ENCODE peak calls at places on chromosomes 7 and 10, in ten cellular contexts. F is T-helper 2 cell, C is left ventricle myocardium inferior, Q is kidney epithelial cell, Y is T-helper 17 cell, S is type B pancreatic cell, P is GOT3, H is WTC11, I is 8988T, R is fibroblast of mammary gland. E is an unnamed sample.

GRCh38 chr7:80182630-80183276 is 48.1 kb downstream of the GNAI1 start:
- DNase-seq in F (no peak), C (no peak), Q (no peak), Y (no peak), S (no peak), P (no peak), H (no peak), I (no peak), R (peak), E (no peak)

GRCh38 chr7:157436076-157436475 is 99.3 kb downstream of the DNAJB6 start:
- DNase-seq in F (no peak), C (no peak), Q (no peak), Y (no peak), S (no peak), P (no peak), H (no peak), I (no peak), R (no peak), E (no peak)

GRCh38 chr7:32154797-32155196 is 84.6 kb upstream of the PDE1C start:
- DNase-seq in F (no peak), C (peak), Q (no peak), Y (no peak), S (no peak), P (no peak), H (no peak), I (no peak), R (peak), E (no peak)

GRCh38 chr10:17216901-17217395 is 11.1 kb upstream of the VIM start:
- DNase-seq in F (no peak), C (no peak), Q (no peak), Y (no peak), S (no peak), P (no peak), H (no peak), I (no peak), R (peak), E (no peak)

GRCh38 chr7:39453743-39454355 is 112.4 kb upstream of the YAE1 start:
- DNase-seq in F (no peak), C (no peak), Q (peak), Y (no peak), S (no peak), P (no peak), H (peak), I (no peak), R (peak), E (no peak)

GRCh38 chr7:112945046-112945445 is 141.6 kb downstream of the GPR85 start:
- DNase-seq in F (no peak), C (no peak), Q (no peak), Y (no peak), S (no peak), P (no peak), H (no peak), I (no peak), R (peak), E (no peak)

GRCh38 chr10:12420530-12421117 is 71.3 kb downstream of the CAMK1D start:
- DNase-seq in F (no peak), C (no peak), Q (no peak), Y (no peak), S (no peak), P (no peak), H (no peak), I (no peak), R (no peak), E (no peak)

GRCh38 chr10:48626986-48627731 is 22.3 kb upstream of the ARHGAP22 start:
- DNase-seq in F (no peak), C (no peak), Q (no peak), Y (no peak), S (no peak), P (no peak), H (no peak), I (no peak), R (no peak), E (no peak)

GRCh38 chr7:99780588-99780987 is 3.4 kb downstream of the CYP3A4 start:
- DNase-seq in F (no peak), C (no peak), Q (no peak), Y (no peak), S (no peak), P (no peak), H (no peak), I (no peak), R (no peak), E (no peak)

GRCh38 chr10:1744524-1744923 is 7.2 kb upstream of the ADARB2 start:
- DNase-seq in F (no peak), C (no peak), Q (no peak), Y (no peak), S (no peak), P (no peak), H (no peak), I (no peak), R (no peak), E (no peak)

GRCh38 chr7:123557016-123557630 is 495 bp downstream of the NDUFA5 start:
- DNase-seq in F (no peak), C (no peak), Q (no peak), Y (no peak), S (no peak), P (no peak), H (no peak), I (no peak), R (peak), E (no peak)

GRCh38 chr10:86970152-86970886 is 2.0 kb downstream of the ADIRF start:
- DNase-seq in F (no peak), C (peak), Q (no peak), Y (no peak), S (no peak), P (peak), H (peak), I (no peak), R (peak), E (no peak)

GRCh38 chr7:147523056-147523455 is 1067.5 kb upstream of the C7orf33 start:
- DNase-seq in F (no peak), C (no peak), Q (no peak), Y (no peak), S (no peak), P (no peak), H (no peak), I (no peak), R (peak), E (no peak)

GRCh38 chr7:50653997-50654425 is 88.8 kb upstream of the DDC start:
- DNase-seq in F (no peak), C (peak), Q (no peak), Y (no peak), S (no peak), P (no peak), H (no peak), I (no peak), R (peak), E (no peak)

GRCh38 chr7:15011289-15011688 is 108.7 kb upstream of the DGKB start:
- DNase-seq in F (no peak), C (no peak), Q (no peak), Y (no peak), S (no peak), P (no peak), H (peak), I (no peak), R (no peak), E (no peak)

GRCh38 chr10:116852246-116852645 is 2.9 kb downstream of the ENO4 start:
- DNase-seq in F (no peak), C (no peak), Q (no peak), Y (no peak), S (no peak), P (no peak), H (no peak), I (no peak), R (no peak), E (no peak)

GRCh38 chr10:24716295-24716694 is 7.4 kb downstream of the ARHGAP21 start:
- DNase-seq in F (no peak), C (no peak), Q (no peak), Y (no peak), S (no peak), P (no peak), H (no peak), I (no peak), R (no peak), E (no peak)

GRCh38 chr7:51472873-51473272 is 156.3 kb upstream of the COBL start:
- DNase-seq in F (no peak), C (no peak), Q (no peak), Y (no peak), S (no peak), P (no peak), H (no peak), I (no peak), R (no peak), E (no peak)

GRCh38 chr10:129892571-129893045 is 71.5 kb downstream of the EBF3 start:
- DNase-seq in F (no peak), C (no peak), Q (no peak), Y (no peak), S (no peak), P (no peak), H (no peak), I (no peak), R (no peak), E (no peak)

GRCh38 chr7:5626456-5626855 is 155.0 kb downstream of the RNF216 start:
- DNase-seq in F (no peak), C (no peak), Q (no peak), Y (no peak), S (no peak), P (no peak), H (no peak), I (no peak), R (no peak), E (no peak)

GRCh38 chr7:70736715-70737460 is 395.1 kb upstream of the GALNT17 start:
- DNase-seq in F (no peak), C (no peak), Q (peak), Y (no peak), S (no peak), P (no peak), H (no peak), I (no peak), R (peak), E (no peak)

GRCh38 chr10:111148025-111148424 is 71.2 kb downstream of the ADRA2A start:
- DNase-seq in F (no peak), C (no peak), Q (no peak), Y (no peak), S (no peak), P (no peak), H (no peak), I (no peak), R (no peak), E (no peak)

GRCh38 chr10:118692911-118693310 is 61.9 kb downstream of the CACUL1 start:
- DNase-seq in F (no peak), C (no peak), Q (peak), Y (no peak), S (no peak), P (no peak), H (no peak), I (no peak), R (peak), E (no peak)

GRCh38 chr10:14089556-14090297 is 241.0 kb downstream of the FRMD4A start:
- DNase-seq in F (no peak), C (no peak), Q (no peak), Y (no peak), S (no peak), P (no peak), H (no peak), I (no peak), R (no peak), E (no peak)

GRCh38 chr10:119807960-119808697 is 64.5 kb downstream of the MCMBP start:
- DNase-seq in F (no peak), C (no peak), Q (peak), Y (no peak), S (no peak), P (no peak), H (no peak), I (no peak), R (peak), E (no peak)